ENCODE peak calls at places on chromosomes 11 and 22, in four cellular contexts. G is CD8-positive, alpha-beta T cell; I is GM23338; Y is gastrocnemius medialis. F is an unnamed sample.
A peak's percentile ranks its signal among the peaks of the same experiment; 100 is the strongest.

GRCh38 chr22:43474161-43475101 is 62.6 kb downstream of the MPPED1 start:
- DNase-seq in I (no peak), G (no peak), Y (no peak), F (no peak)

GRCh38 chr11:122559734-122560382 is 95.7 kb upstream of the UBASH3B start:
- DNase-seq in G (no peak), Y (no peak), I (peak; percentile 84), F (no peak)

GRCh38 chr11:76288166-76288978 is 82.1 kb upstream of the WNT11 start:
- DNase-seq in Y (no peak), G (no peak), I (no peak), F (no peak)

GRCh38 chr11:115873813-115874212 is 369.6 kb upstream of the CADM1 start:
- DNase-seq in G (no peak), I (no peak), Y (no peak), F (no peak)

GRCh38 chr11:6523253-6523652 is 26.2 kb downstream of the DNHD1 start:
- DNase-seq in I (no peak), Y (no peak), G (no peak), F (peak; percentile 60)

GRCh38 chr22:25114369-25115362 is 85.0 kb upstream of the CRYBB3 start:
- DNase-seq in I (no peak), G (no peak), Y (no peak), F (no peak)

GRCh38 chr11:128555606-128556005 is 31.8 kb downstream of the ETS1 start:
- DNase-seq in I (peak; percentile 68), Y (no peak), G (no peak), F (no peak)

GRCh38 chr22:29143848-29144785 is 61.6 kb upstream of the EMID1 start:
- DNase-seq in I (no peak), Y (peak; percentile 63), G (no peak), F (no peak)

GRCh38 chr11:636511-637332 is at the start of gene DRD4:
- DNase-seq in G (no peak), Y (no peak), I (peak; percentile 65), F (peak; percentile 71)

GRCh38 chr11:3077846-3078440 is 20.7 kb upstream of the CARS1 start:
- DNase-seq in G (no peak), Y (no peak), I (no peak), F (no peak)

GRCh38 chr11:118628861-118629549 is 21.6 kb downstream of the PHLDB1 start:
- DNase-seq in G (no peak), I (no peak), Y (peak; percentile 45), F (no peak)

GRCh38 chr11:27282141-27282590 is 80.8 kb downstream of the CCDC34 start:
- DNase-seq in I (no peak), G (no peak), Y (no peak), F (peak; percentile 95)

GRCh38 chr11:117232911-117233409 is 489 bp downstream of the RNF214 start:
- DNase-seq in G (no peak), I (peak; percentile 49), Y (no peak), F (no peak)

GRCh38 chr11:16981651-16982194 is 32.5 kb downstream of the PLEKHA7 start:
- DNase-seq in I (peak; percentile 51), G (no peak), Y (no peak), F (peak; percentile 10)

GRCh38 chr22:44475706-44476105 is 22.3 kb downstream of the RTL6 start:
- DNase-seq in G (no peak), I (no peak), Y (no peak), F (no peak)

GRCh38 chr22:29011200-29011867 is 50.3 kb downstream of the C22orf31 start:
- DNase-seq in G (no peak), I (peak; percentile 27), Y (no peak), F (no peak)

GRCh38 chr11:3840870-3841425 is at the start of gene RHOG:
- DNase-seq in Y (peak; percentile 76), I (peak; percentile 75), G (no peak), F (peak; percentile 92)

GRCh38 chr11:35747638-35748037 is 85.1 kb downstream of the TRIM44 start:
- DNase-seq in I (peak; percentile 13), G (no peak), Y (no peak), F (no peak)

GRCh38 chr11:48103621-48104561 is 112.7 kb upstream of the OR4B1 start:
- DNase-seq in I (no peak), Y (no peak), G (no peak), F (peak; percentile 64)

GRCh38 chr22:48254311-48254873 is 1491.9 kb downstream of the TBC1D22A start:
- DNase-seq in G (no peak), I (no peak), Y (no peak), F (no peak)

GRCh38 chr11:10932976-10933375 is 75.1 kb upstream of the ZBED5 start:
- DNase-seq in I (peak; percentile 26), Y (no peak), G (no peak), F (no peak)

GRCh38 chr22:39839917-39840510 is 53.5 kb downstream of the ENTHD1 start:
- DNase-seq in I (no peak), Y (no peak), G (peak; percentile 24), F (no peak)

GRCh38 chr11:4095509-4096230 is 1.1 kb downstream of the RRM1 start:
- DNase-seq in Y (no peak), I (no peak), G (no peak), F (peak; percentile 71)

GRCh38 chr22:19518568-19519030 is 5.6 kb downstream of the CLDN5 start:
- DNase-seq in Y (no peak), I (no peak), G (no peak), F (no peak)

GRCh38 chr11:12008790-12009616 is 577 bp upstream of the DKK3 start:
- DNase-seq in Y (no peak), G (peak; percentile 33), I (peak; percentile 88), F (peak; percentile 62)

GRCh38 chr22:44599084-44599483 is 101.1 kb upstream of the RTL6 start:
- DNase-seq in G (no peak), Y (no peak), I (no peak), F (no peak)

GRCh38 chr11:130544266-130544665 is 95.8 kb downstream of the ADAMTS15 start:
- DNase-seq in I (no peak), Y (no peak), G (no peak), F (no peak)

GRCh38 chr11:638616-639323 is 1.7 kb downstream of the DRD4 start:
- DNase-seq in I (peak; percentile 78), G (no peak), Y (no peak), F (no peak)

GRCh38 chr11:76739798-76740197 is 43.4 kb upstream of the TSKU start:
- DNase-seq in I (no peak), G (no peak), Y (no peak), F (peak; percentile 19)

GRCh38 chr11:64269380-64270234 is 14.9 kb downstream of the BAD start:
- DNase-seq in Y (peak; percentile 99), G (peak; percentile 97), I (peak; percentile 100), F (peak; percentile 100)
- TF ChIP-seq CTCF in Y (no peak), G (peak; percentile 40), I (no peak), F (no peak)

DNA sequence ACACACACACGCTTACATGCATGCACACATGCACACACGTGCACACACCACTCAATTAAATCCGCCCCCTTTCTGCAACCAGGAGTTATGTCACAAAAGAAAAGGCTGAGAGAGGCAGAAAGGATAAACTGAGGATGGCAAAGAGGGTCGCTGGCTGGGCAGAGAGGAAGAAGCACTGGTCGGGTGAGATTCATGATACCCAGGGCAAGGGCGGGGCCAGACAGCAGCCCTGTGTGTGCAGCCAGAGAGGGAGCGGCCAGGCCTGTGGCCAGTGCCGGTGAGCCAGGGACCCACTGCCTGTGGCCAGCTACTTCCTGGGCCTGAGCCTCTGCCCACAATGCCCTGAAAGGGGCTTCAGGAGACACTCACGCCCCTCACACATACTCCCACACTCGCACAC is 19.7 kb downstream of the IL2RB start:
- DNase-seq in G (no peak), I (no peak), Y (no peak), F (no peak)
- TF ChIP-seq CTCF in G (no peak), I (no peak), Y (no peak), F (no peak)

GRCh38 chr11:111454561-111455192 is 57.5 kb downstream of the BTG4 start:
- DNase-seq in I (peak; percentile 88), G (peak; percentile 53), Y (no peak), F (peak; percentile 53)
- TF ChIP-seq CTCF in I (peak; percentile 42), G (peak; percentile 20), Y (no peak), F (peak; percentile 34)

GRCh38 chr22:41301085-41302015 is at the start of gene ZC3H7B:
- DNase-seq in I (peak; percentile 92), G (peak; percentile 88), Y (peak; percentile 79), F (peak; percentile 78)
- TF ChIP-seq CTCF in I (peak; percentile 27), G (peak; percentile 43), Y (peak; percentile 25), F (peak; percentile 58)

GRCh38 chr11:62724171-62724570 is 3.1 kb downstream of the HNRNPUL2 start:
- DNase-seq in Y (no peak), I (no peak), G (no peak), F (no peak)

GRCh38 chr11:62725686-62726085 is 1.6 kb downstream of the HNRNPUL2 start:
- DNase-seq in Y (no peak), G (no peak), I (peak; percentile 34), F (no peak)

GRCh38 chr11:62727833-62728721 is at the start of gene TTC9C:
- DNase-seq in G (peak; percentile 91), I (peak; percentile 99), Y (peak; percentile 90), F (peak; percentile 93)

GRCh38 chr11:62726156-62727006 is 876 bp downstream of the HNRNPUL2 start:
- DNase-seq in G (peak; percentile 34), I (no peak), Y (no peak), F (no peak)

DNA sequence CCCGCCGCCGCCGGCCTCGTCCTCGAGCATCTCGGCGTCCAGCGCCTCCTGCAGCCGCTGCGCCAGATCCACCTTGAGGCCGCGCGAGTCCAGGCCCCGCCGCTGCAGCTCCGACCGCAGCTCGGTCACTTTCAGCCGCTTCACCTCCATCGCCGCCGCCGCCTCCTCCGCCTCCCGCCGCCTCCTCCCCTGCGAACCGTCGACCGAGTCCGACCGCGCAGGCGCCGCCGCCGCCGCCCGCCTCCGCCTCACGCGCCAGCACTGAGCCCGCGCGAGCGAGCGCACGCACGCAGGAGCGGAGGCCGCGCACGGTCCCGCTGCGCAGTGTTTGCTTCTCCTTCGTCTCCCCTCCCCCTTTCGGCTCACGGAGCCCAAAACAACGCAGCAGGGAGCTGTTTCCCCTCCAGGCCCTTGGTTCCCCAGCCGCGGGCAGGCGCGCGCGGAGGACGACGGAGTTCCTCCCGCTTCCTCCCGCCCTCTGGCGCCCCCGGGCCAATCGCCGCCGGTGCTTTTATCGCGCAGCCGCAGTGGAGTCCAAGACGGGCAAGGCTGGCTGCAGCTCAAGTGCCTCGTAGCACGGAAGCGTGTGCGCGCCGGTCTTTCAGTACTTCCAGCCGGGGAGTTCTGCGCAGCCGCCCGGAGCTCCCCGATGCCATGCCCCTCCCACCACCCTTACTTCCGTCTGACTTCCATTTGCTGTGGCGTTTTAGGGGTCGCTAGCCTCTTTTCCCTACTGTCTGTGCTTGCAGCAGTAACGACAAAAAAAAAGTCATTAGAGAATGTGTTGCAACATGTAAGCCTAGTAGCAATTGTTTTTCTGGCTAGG is at the start of gene HNRNPUL2:
- DNase-seq in G (peak; percentile 99), Y (peak; percentile 99), I (peak; percentile 99), F (peak; percentile 99)
- TF ChIP-seq CTCF in G (no peak), Y (no peak), I (no peak), F (no peak)

GRCh38 chr11:20668844-20669832 is at the start of gene NELL1:
- DNase-seq in G (no peak), Y (no peak), I (peak; percentile 68), F (no peak)

GRCh38 chr11:20670932-20671403 is 1.6 kb downstream of the NELL1 start:
- DNase-seq in I (peak; percentile 67), G (no peak), Y (no peak), F (no peak)

GRCh38 chr11:20669833-20670684 is 673 bp downstream of the NELL1 start:
- DNase-seq in G (no peak), Y (no peak), I (peak; percentile 41), F (no peak)

GRCh38 chr11:20671856-20672546 is 2.6 kb downstream of the NELL1 start:
- DNase-seq in G (no peak), Y (no peak), I (peak; percentile 34), F (no peak)

GRCh38 chr11:20672575-20672974 is 3.2 kb downstream of the NELL1 start:
- DNase-seq in G (no peak), I (peak; percentile 64), Y (no peak), F (no peak)
- TF ChIP-seq CTCF in G (no peak), I (peak; percentile 56), Y (no peak), F (peak; percentile 11)

F was measured in foreskin fibroblast.